ENCODE peak calls at places on chromosomes 13 and 19, in five cellular contexts. O is effector memory CD4-positive, alpha-beta T cell; Z is psoas muscle; F is heart right ventricle; H is Panc1. T is an unnamed sample.

GRCh38 chr13:28440774-28441532 is 54.0 kb downstream of the FLT1 start:
- DNase-seq in O (no peak), Z (no peak), F (no peak), H (no peak), T (no peak)

GRCh38 chr13:27868639-27869435 is 51.0 kb upstream of the PDX1 start:
- DNase-seq in O (no peak), Z (no peak), F (no peak), H (peak; percentile 2), T (no peak)

GRCh38 chr13:26386026-26386425 is 132.1 kb downstream of the CDK8 start:
- DNase-seq in O (no peak), Z (no peak), F (no peak), H (peak; percentile 7), T (no peak)

GRCh38 chr13:108155185-108156106 is 59.9 kb downstream of the LIG4 start:
- DNase-seq in O (no peak), Z (no peak), F (peak; percentile 50), H (peak; percentile 20), T (no peak)

GRCh38 chr19:16229322-16229641 is 31.6 kb downstream of the AP1M1 start:
- DNase-seq in O (no peak), Z (peak; percentile 39), F (no peak), H (no peak), T (no peak)

GRCh38 chr19:35030257-35031071 is at the start of gene SCN1B:
- DNase-seq in O (peak; percentile 45), Z (peak; percentile 92), F (peak; percentile 61), H (no peak), T (no peak)

GRCh38 chr19:18775586-18776287 is 15.4 kb downstream of the COMP start:
- DNase-seq in O (no peak), Z (no peak), F (no peak), H (no peak), T (no peak)

GRCh38 chr13:39876258-39876657 is 220.8 kb downstream of the COG6 start:
- DNase-seq in O (no peak), Z (no peak), F (no peak), H (no peak), T (no peak)

GRCh38 chr19:35628264-35628564 is 622 bp upstream of the RBM42 start:
- DNase-seq in O (no peak), Z (no peak), F (no peak), H (no peak), T (no peak)

GRCh38 chr13:114004416-114005205 is 30.7 kb upstream of the C13orf46 start:
- DNase-seq in O (no peak), Z (peak; percentile 52), F (no peak), H (no peak), T (no peak)

GRCh38 chr19:32779082-32779481 is 59.5 kb downstream of the TDRD12 start:
- DNase-seq in O (no peak), Z (no peak), F (no peak), H (no peak), T (no peak)

GRCh38 chr13:100508391-100508790 is 80.2 kb downstream of the GGACT start:
- DNase-seq in O (no peak), Z (no peak), F (no peak), H (no peak), T (no peak)

GRCh38 chr19:37513397-37513796 is 6.7 kb downstream of the ZNF793 start:
- DNase-seq in O (no peak), Z (no peak), F (no peak), H (no peak), T (no peak)

DNA sequence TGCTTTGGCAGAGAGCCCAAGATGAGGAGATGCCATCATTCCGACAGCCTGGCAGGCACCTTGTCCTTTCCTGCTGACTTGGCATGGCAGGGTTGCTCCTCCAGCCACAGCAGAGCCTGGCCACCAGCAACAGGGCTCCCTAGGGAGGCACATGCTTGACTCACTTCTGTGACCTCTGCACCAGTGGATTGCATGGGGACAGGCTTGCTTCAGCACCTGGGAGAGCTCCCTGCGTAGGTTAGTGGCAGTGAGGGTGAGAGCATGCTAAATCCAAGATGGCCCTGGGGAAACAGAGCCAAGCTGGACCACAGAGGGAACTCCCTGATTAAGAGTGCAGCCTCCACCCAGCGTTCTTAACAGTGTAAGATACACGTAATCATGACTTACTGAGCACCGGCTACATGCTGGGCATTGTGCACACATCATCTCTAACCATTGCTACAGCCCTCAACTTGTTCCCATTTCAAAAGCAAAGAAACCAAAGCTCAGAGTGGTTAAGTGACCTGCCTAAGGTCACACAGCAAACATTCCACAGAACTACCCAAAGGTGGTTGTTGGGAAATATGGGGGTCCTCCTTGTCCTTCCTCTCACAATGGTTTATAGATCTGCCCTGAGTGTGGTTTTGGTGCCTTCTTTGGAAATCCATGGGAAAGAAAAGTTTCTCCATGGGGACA is 116.6 kb upstream of the UQCRFS1 start:
- DNase-seq in O (no peak), Z (no peak), F (no peak), H (no peak), T (no peak)
- H3K27me3 ChIP-seq in O (no peaks in the 10 kb centered on the region), Z (no peaks in the 10 kb centered on the region), F (peaks cover 3% of the 10 kb centered on the region), H (peaks cover 8% of the 10 kb centered on the region), T (no peaks in the 10 kb centered on the region)

GRCh38 chr13:51258612-51259358 is 36.6 kb downstream of the FAM124A start:
- DNase-seq in O (no peak), Z (no peak), F (no peak), H (no peak), T (no peak)

GRCh38 chr13:51259359-51259645 is 37.1 kb downstream of the FAM124A start:
- DNase-seq in O (no peak), Z (no peak), F (no peak), H (no peak), T (no peak)

GRCh38 chr13:51262501-51263211 is 40.5 kb downstream of the FAM124A start:
- DNase-seq in O (no peak), Z (no peak), F (no peak), H (no peak), T (no peak)

GRCh38 chr13:51261610-51262249 is 39.5 kb downstream of the FAM124A start:
- DNase-seq in O (no peak), Z (no peak), F (no peak), H (no peak), T (no peak)

DNA sequence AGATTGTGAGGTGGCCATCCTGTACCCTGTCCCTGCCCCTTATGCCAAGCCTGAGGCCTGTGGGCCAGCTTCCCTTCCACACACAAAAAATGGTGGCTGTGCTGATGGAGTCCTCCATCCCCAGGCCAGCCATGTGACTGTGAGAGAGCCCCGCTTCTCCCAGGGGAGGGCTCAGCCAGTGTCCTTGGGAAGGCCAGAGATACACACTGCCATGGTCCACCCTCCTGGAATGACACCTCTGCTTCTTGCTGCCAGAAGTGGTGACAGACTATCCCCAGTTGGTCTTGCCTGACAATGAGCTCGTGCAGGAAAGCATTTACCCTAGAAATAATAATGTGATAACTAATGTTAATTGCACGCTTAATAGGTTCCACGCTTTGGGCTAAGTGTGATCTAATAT is 38.0 kb downstream of the FAM124A start:
- DNase-seq in O (no peak), Z (no peak), F (peak; percentile 40), H (no peak), T (no peak)
- H3K27me3 ChIP-seq in O (no peaks in the 10 kb centered on the region), Z (no peaks in the 10 kb centered on the region), F (no peaks in the 10 kb centered on the region), H (no peaks in the 10 kb centered on the region), T (no peaks in the 10 kb centered on the region)

GRCh38 chr19:33781996-33782395 is 14.7 kb upstream of the KCTD15 start:
- DNase-seq in O (no peak), Z (no peak), F (no peak), H (no peak), T (no peak)

GRCh38 chr19:33781536-33781935 is 15.1 kb upstream of the KCTD15 start:
- DNase-seq in O (no peak), Z (no peak), F (no peak), H (no peak), T (no peak)

GRCh38 chr19:33779849-33780248 is 16.8 kb upstream of the KCTD15 start:
- DNase-seq in O (no peak), Z (no peak), F (no peak), H (no peak), T (no peak)

GRCh38 chr19:33780251-33780650 is 16.4 kb upstream of the KCTD15 start:
- DNase-seq in O (no peak), Z (no peak), F (no peak), H (no peak), T (no peak)

GRCh38 chr19:33780746-33781145 is 15.9 kb upstream of the KCTD15 start:
- DNase-seq in O (no peak), Z (no peak), F (no peak), H (no peak), T (no peak)
- H3K27me3 ChIP-seq in O (no peaks in the 10 kb centered on the region), Z (no peaks in the 10 kb centered on the region), F (peaks cover 60% of the 10 kb centered on the region), H (peaks cover 7% of the 10 kb centered on the region), T (peaks cover 3% of the 10 kb centered on the region)

DNA sequence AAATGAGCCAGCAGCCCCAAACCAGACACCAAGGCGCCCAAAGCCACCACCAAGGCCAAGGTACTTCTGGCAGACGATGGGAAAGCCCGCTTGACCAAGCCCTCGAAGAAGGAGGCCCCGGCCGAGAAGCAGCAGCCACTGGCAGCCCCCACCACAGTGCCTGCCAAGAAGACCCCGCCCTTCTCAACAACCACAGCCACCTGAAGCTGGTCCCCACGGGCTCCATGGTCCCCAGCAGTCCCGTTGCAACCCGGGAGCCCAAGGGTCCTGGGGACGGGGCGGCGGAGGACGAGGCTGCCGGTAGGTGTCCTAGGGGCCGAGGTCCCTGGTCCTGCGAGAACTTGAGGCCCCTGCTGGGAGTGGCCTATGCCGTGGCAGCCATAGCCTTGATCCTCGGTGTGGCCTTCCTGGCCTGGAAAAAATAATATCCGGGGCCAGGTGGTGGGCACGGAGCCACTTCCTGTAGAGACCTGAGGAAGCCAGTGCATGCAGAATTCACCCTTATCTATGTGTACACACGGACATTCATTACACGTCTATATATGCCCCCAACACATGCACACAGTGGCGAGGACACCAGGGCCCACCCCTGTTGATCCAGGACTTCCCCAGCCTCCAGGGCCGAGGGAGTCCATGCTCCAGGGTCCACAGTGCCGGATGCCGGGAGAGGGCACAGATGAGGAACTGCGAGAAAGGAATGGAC is 13.8 kb downstream of the C1QTNF9 start:
- DNase-seq in O (no peak), Z (no peak), F (no peak), H (no peak), T (no peak)
- H3K27me3 ChIP-seq in O (no peaks in the 10 kb centered on the region), Z (no peaks in the 10 kb centered on the region), F (peaks cover 9% of the 10 kb centered on the region), H (no peaks in the 10 kb centered on the region), T (no peaks in the 10 kb centered on the region)

GRCh38 chr19:29264897-29265296 is 51.9 kb upstream of the UQCRFS1 start:
- DNase-seq in O (no peak), Z (no peak), F (no peak), H (no peak), T (no peak)
- H3K27me3 ChIP-seq in O (no peaks in the 10 kb centered on the region), Z (no peaks in the 10 kb centered on the region), F (peaks cover 18% of the 10 kb centered on the region), H (peaks cover 2% of the 10 kb centered on the region), T (no peaks in the 10 kb centered on the region)

GRCh38 chr19:4152241-4152998 is 1.0 kb upstream of the CREB3L3 start:
- DNase-seq in O (no peak), Z (no peak), F (no peak), H (no peak), T (no peak)
- H3K27me3 ChIP-seq in O (no peaks in the 10 kb centered on the region), Z (no peaks in the 10 kb centered on the region), F (peaks cover 38% of the 10 kb centered on the region), H (no peaks in the 10 kb centered on the region), T (no peaks in the 10 kb centered on the region)

DNA sequence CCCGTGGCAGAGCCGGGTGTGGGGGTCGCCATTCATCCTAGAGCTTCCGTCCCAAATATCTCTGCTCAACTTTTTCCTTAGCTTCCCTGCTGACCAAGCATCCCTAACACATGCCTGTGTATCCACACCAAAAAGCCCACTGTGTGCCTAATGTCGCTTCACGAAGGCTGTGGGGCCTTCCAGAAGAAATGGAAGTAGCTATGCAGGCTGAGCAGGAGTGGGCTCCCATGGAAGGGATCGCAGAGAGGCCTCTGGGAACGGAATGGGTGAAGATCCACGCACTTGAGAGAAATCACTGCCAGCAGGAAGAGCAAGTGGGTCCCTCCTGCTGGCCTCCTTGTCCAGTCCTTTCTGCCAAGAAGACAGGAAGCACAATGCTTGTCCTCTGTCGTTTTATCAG is 136.0 kb downstream of the SOX1 start:
- DNase-seq in O (no peak), Z (no peak), F (no peak), H (no peak), T (no peak)
- H3K27me3 ChIP-seq in O (peaks cover 6% of the 10 kb centered on the region), Z (no peaks in the 10 kb centered on the region), F (peaks cover 62% of the 10 kb centered on the region), H (peaks cover 2% of the 10 kb centered on the region), T (no peaks in the 10 kb centered on the region)